ENCODE peak calls at places on chromosomes 12 and 14, in nine cellular contexts. E is dorsolateral prefrontal cortex, Z is choroid plexus epithelial cell, K is MM.1S, A is cardiac fibroblast, Y is H1, N is fibroblast of the aortic adventitia, C is fibroblast of pulmonary artery, T is esophagus squamous epithelium. F is an unnamed sample.

GRCh38 chr12:67640863-67641262 is 7.7 kb upstream of the DYRK2 start:
- DNase-seq in E (no peak), Z (peak; percentile 25), Y (no peak), N (no peak), A (peak; percentile 16), C (no peak), T (no peak), K (no peak), F (no peak)

GRCh38 chr14:55807059-55807499 is 227.1 kb downstream of the KTN1 start:
- DNase-seq in A (peak; percentile 99), K (peak; percentile 44), E (no peak), C (peak; percentile 100), T (peak; percentile 18), Y (no peak), Z (peak; percentile 95), N (peak; percentile 97), F (no peak)

GRCh38 chr14:56339855-56340701 is 221.9 kb downstream of the PELI2 start:
- DNase-seq in Z (peak; percentile 97), C (peak; percentile 98), Y (no peak), K (peak; percentile 39), N (peak; percentile 97), A (peak; percentile 97), E (peak; percentile 78), T (no peak), F (no peak)

GRCh38 chr12:131643581-131644452 is 67.1 kb upstream of the SFSWAP start:
- DNase-seq in A (no peak), K (no peak), Y (no peak), T (no peak), N (no peak), Z (no peak), C (no peak), E (no peak), F (no peak)

GRCh38 chr14:56278383-56278782 is 160.2 kb downstream of the PELI2 start:
- DNase-seq in Y (no peak), T (no peak), C (no peak), K (no peak), Z (no peak), A (no peak), E (no peak), N (no peak), F (no peak)

GRCh38 chr14:68285421-68286179 is 466.0 kb downstream of the RAD51B start:
- DNase-seq in E (no peak), K (no peak), A (no peak), T (no peak), C (no peak), N (no peak), Z (no peak), Y (no peak), F (no peak)

GRCh38 chr14:80378084-80378483 is 166.8 kb upstream of the DIO2 start:
- DNase-seq in Y (no peak), K (no peak), E (no peak), N (no peak), A (no peak), Z (no peak), T (no peak), C (no peak), F (no peak)

GRCh38 chr14:48333221-48333910 is 658.0 kb upstream of the MDGA2 start:
- DNase-seq in Z (no peak), Y (no peak), K (no peak), E (no peak), A (no peak), C (no peak), T (no peak), N (no peak), F (no peak)

GRCh38 chr12:88801227-88802225 is 221.3 kb upstream of the KITLG start:
- DNase-seq in K (no peak), A (no peak), C (peak; percentile 0), Z (no peak), E (no peak), T (no peak), Y (no peak), N (no peak), F (no peak)

GRCh38 chr14:104532191-104532555 is 47.4 kb upstream of the C14orf180 start:
- DNase-seq in Y (no peak), C (no peak), A (no peak), E (no peak), K (no peak), T (no peak), Z (no peak), N (no peak), F (no peak)

GRCh38 chr14:74409441-74409840 is 16.6 kb downstream of the SYNDIG1L start:
- DNase-seq in A (no peak), N (no peak), T (no peak), E (no peak), C (no peak), Z (no peak), K (no peak), Y (no peak), F (no peak)

GRCh38 chr12:117680311-117680710 is 288.5 kb downstream of the KSR2 start:
- DNase-seq in E (no peak), A (no peak), C (no peak), Y (no peak), T (no peak), Z (peak; percentile 0), K (no peak), N (no peak), F (no peak)

GRCh38 chr12:104873374-104873773 is 84.7 kb downstream of the SLC41A2 start:
- DNase-seq in K (no peak), N (peak; percentile 49), T (no peak), Z (no peak), C (peak; percentile 71), E (no peak), A (peak; percentile 53), Y (no peak), F (no peak)

GRCh38 chr14:89356496-89356895 is 60.5 kb downstream of the FOXN3 start:
- DNase-seq in A (no peak), K (no peak), E (no peak), C (no peak), Z (no peak), N (no peak), Y (no peak), T (no peak), F (no peak)

GRCh38 chr12:56152132-56152755 is at the start of gene MYL6B:
- DNase-seq in Y (peak; percentile 66), Z (peak; percentile 92), T (peak; percentile 58), K (peak; percentile 92), N (peak; percentile 86), E (peak; percentile 94), C (peak; percentile 89), A (peak; percentile 89), F (peak; percentile 74)

GRCh38 chr12:57127710-57128518 is at the start of gene LRP1:
- DNase-seq in A (peak; percentile 92), E (peak; percentile 79), T (no peak), Z (peak; percentile 86), N (peak; percentile 93), Y (no peak), K (peak; percentile 62), C (peak; percentile 85), F (no peak)

GRCh38 chr12:68445836-68446235 is 113.7 kb upstream of the MDM1 start:
- DNase-seq in C (no peak), N (peak; percentile 67), T (no peak), A (peak; percentile 54), Z (peak; percentile 36), Y (no peak), E (no peak), K (no peak), F (no peak)

GRCh38 chr14:83294941-83295340 is 1761.3 kb upstream of the SEL1L start:
- DNase-seq in T (no peak), Z (peak; percentile 75), K (no peak), E (no peak), C (peak; percentile 40), A (peak; percentile 6), N (no peak), Y (no peak), F (no peak)

GRCh38 chr12:52667509-52667908 is 12.7 kb downstream of the KRT1 start:
- DNase-seq in C (no peak), K (no peak), T (no peak), Y (no peak), E (no peak), A (no peak), N (no peak), Z (peak; percentile 10), F (no peak)
- TF ChIP-seq CTCF in C (peak; percentile 33), K (peak; percentile 12), T (peak; percentile 40), Y (peak; percentile 63), E (no peak), A (peak; percentile 22), N (peak; percentile 38), Z (peak; percentile 48), F (peak; percentile 23)

DNA sequence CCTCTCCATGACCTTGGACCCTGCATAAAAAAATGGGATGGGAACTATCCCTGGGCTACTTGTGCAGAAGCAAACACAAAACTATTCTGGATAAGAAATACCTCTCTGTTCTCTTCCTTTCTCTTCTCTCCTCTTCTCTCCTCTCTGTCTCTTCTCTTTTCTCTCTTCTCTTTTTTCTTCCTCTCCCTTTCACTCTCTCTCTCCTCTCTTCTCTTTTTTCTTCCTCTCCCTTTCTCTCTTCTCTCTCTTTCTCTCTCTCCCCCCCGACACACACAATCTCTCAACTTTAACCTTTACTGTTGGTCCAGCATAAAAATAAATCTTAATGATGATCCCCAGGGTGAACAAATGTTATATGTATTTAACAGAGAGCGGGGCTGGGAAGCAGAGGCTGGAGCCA is 141.4 kb downstream of the SRGAP1 start:
- DNase-seq in C (no peak), Z (no peak), N (no peak), T (no peak), Y (no peak), K (no peak), A (no peak), E (no peak), F (no peak)
- H3K4me3 ChIP-seq in C (no peak overlapping the region), Z (no peak overlapping the region), N (no peak overlapping the region), T (no peak overlapping the region), Y (no peak overlapping the region), K (no peak overlapping the region), A (no peak overlapping the region), E (no peak overlapping the region), F (no peak overlapping the region)

GRCh38 chr14:75426332-75427125 is 1.3 kb upstream of the JDP2 start:
- DNase-seq in A (no peak), C (no peak), N (no peak), Z (no peak), Y (no peak), K (peak; percentile 64), E (no peak), T (no peak), F (peak; percentile 69)

GRCh38 chr14:75427126-75427481 is 718 bp upstream of the JDP2 start:
- DNase-seq in T (no peak), Z (no peak), C (no peak), A (no peak), K (no peak), Y (no peak), N (no peak), E (peak; percentile 53), F (no peak)

GRCh38 chr14:75429562-75429961 is 1.7 kb downstream of the JDP2 start:
- DNase-seq in A (no peak), C (no peak), K (no peak), Y (no peak), T (no peak), Z (no peak), N (no peak), E (no peak), F (no peak)

GRCh38 chr14:75428230-75429104 is 645 bp downstream of the JDP2 start:
- DNase-seq in N (peak; percentile 20), E (peak; percentile 64), Z (peak; percentile 22), K (no peak), A (peak; percentile 33), Y (no peak), C (peak; percentile 29), T (no peak), F (no peak)

GRCh38 chr14:75427482-75428229 is at the start of gene JDP2:
- DNase-seq in N (peak; percentile 85), Z (peak; percentile 79), Y (no peak), C (peak; percentile 85), A (peak; percentile 91), E (peak; percentile 85), K (peak; percentile 11), T (no peak), F (no peak)
- TF ChIP-seq CTCF in N (no peak), Z (no peak), Y (no peak), C (no peak), A (no peak), E (peak; percentile 12), K (no peak), T (peak; percentile 34), F (no peak)

GRCh38 chr12:86669010-86669409 is 412.8 kb upstream of the MGAT4C start:
- DNase-seq in A (no peak), E (no peak), N (no peak), Z (no peak), Y (no peak), T (no peak), K (no peak), C (no peak), F (no peak)
- H3K4me3 ChIP-seq in A (no peak overlapping the region), E (no peak overlapping the region), N (no peak overlapping the region), Z (no peak overlapping the region), Y (no peak overlapping the region), T (no peak overlapping the region), K (no peak overlapping the region), C (no peak overlapping the region), F (no peak overlapping the region)